ENCODE peak calls at places on chromosomes 11 and 22, in nine cellular contexts. E is cardiac muscle cell; W is breast epithelium; P is CD8-positive, alpha-beta T cell; X is fibroblast of lung; L is naive thymus-derived CD4-positive, alpha-beta T cell; N is pancreas; H is tibial artery; K is lung. O is an unnamed sample. For H3K27me3, the result is how much of the 10 kb centered on the place peaks cover.

GRCh38 chr11:2578934-2579280 is 120.9 kb downstream of the KCNQ1OT1 start:
- DNase-seq in P (no peak), N (no peak), L (no peak), W (no peak), X (no peak), H (peak), E (no peak), K (no peak), O (no peak)

GRCh38 chr22:19767427-19768380 is 7.1 kb downstream of the TBX1 start:
- DNase-seq in P (no peak), K (peak), N (no peak), H (no peak), L (no peak), E (no peak), X (no peak), W (no peak), O (peak)

GRCh38 chr11:2790581-2790925 is 90.8 kb upstream of the KCNQ1OT1 start:
- DNase-seq in W (peak), H (peak), L (no peak), K (no peak), X (no peak), P (peak), E (no peak), N (no peak), O (peak)

GRCh38 chr22:41273128-41273527 is 12.9 kb downstream of the RANGAP1 start:
- DNase-seq in X (no peak), K (no peak), W (no peak), H (no peak), L (no peak), E (no peak), P (no peak), N (no peak), O (no peak)

GRCh38 chr11:110011595-110011994 is 81.6 kb upstream of the ZC3H12C start:
- DNase-seq in W (no peak), K (no peak), N (no peak), E (no peak), L (no peak), X (no peak), H (no peak), P (no peak), O (no peak)

GRCh38 chr11:86182976-86183584 is 61.5 kb upstream of the EED start:
- DNase-seq in W (no peak), X (no peak), E (no peak), K (no peak), H (no peak), N (no peak), P (peak), L (no peak), O (no peak)

GRCh38 chr11:63907808-63908530 is 9.0 kb downstream of the RCOR2 start:
- DNase-seq in H (no peak), K (no peak), W (no peak), P (no peak), E (no peak), L (no peak), N (no peak), X (no peak), O (no peak)

GRCh38 chr11:128595221-128595620 is 7.9 kb upstream of the ETS1 start:
- DNase-seq in W (no peak), H (no peak), L (no peak), X (no peak), N (no peak), P (no peak), K (no peak), E (peak), O (no peak)

GRCh38 chr22:41929158-41929896 is 2.7 kb upstream of the TNFRSF13C start:
- DNase-seq in P (no peak), H (no peak), N (no peak), W (no peak), K (no peak), X (no peak), L (no peak), E (no peak), O (no peak)

GRCh38 chr11:85628771-85629341 is 463 bp downstream of the TMEM126B start:
- DNase-seq in L (no peak), N (no peak), W (no peak), E (no peak), K (no peak), X (no peak), P (no peak), H (no peak), O (no peak)

GRCh38 chr11:72821221-72821919 is 7.2 kb downstream of the ATG16L2 start:
- DNase-seq in E (no peak), P (no peak), K (no peak), H (no peak), N (no peak), W (no peak), L (no peak), X (no peak), O (peak)

GRCh38 chr22:39208013-39208680 is 36.6 kb downstream of the PDGFB start:
- DNase-seq in L (no peak), N (peak), H (peak), P (no peak), K (no peak), W (no peak), E (no peak), X (no peak), O (no peak)

GRCh38 chr11:132405728-132406127 is 1035.3 kb downstream of the NTM start:
- DNase-seq in P (no peak), L (no peak), K (no peak), N (no peak), W (no peak), E (no peak), X (no peak), H (no peak), O (no peak)

DNA sequence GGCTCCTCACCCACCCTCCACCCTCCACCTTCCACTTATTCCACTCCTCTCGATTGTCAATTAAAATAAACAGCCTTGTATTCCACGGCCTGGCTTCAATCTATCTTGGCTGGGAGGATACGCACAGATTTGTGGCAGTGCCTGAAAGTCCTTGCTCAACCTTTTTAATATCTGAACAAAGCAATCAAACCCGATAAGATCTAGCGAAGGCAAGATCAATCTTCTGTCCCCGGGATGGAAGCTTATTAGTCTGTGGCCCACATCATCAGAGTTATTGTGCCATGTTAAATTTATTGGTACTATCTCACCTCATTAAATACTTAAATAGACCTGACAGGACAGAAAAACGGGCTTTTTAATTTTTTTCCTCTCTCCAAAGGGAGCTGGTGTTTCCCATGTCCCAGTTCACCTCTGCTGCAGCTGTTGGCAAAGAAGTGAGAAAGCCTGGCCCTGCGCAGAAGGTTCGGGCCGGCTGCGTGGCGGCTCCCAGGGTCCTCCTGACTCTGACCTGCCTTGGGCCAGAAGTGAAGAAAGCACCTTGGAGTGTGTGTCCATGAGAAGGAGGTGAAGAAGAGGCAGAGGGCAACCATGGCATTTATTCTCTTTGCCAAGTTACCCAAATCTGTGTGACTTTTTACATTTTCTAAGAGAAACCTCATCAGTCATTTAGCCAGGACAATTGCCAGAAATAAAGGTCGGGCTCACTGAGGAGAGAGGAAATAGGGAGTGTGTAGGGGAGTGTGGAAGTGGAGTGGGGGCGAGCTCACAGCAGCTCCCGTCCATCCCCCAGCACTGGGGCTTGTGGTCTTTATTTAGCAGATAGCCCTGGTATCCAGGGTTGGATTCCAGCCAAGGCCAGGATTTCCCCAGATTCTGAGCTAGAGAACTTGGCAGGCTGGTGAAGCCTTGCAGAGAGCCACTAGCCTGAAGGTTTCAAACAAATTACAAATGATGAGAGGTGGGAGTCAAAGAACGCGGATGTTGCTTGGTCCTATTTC is 102.3 kb upstream of the CADM1 start:
- DNase-seq in N (peak), H (no peak), E (peak), W (no peak), X (peak), L (no peak), P (no peak), K (no peak), O (peak)
- H3K27ac ChIP-seq in N (no peak), H (no peak), E (peak), W (no peak), X (no peak), L (no peak), P (no peak), K (no peak), O (no peak)

DNA sequence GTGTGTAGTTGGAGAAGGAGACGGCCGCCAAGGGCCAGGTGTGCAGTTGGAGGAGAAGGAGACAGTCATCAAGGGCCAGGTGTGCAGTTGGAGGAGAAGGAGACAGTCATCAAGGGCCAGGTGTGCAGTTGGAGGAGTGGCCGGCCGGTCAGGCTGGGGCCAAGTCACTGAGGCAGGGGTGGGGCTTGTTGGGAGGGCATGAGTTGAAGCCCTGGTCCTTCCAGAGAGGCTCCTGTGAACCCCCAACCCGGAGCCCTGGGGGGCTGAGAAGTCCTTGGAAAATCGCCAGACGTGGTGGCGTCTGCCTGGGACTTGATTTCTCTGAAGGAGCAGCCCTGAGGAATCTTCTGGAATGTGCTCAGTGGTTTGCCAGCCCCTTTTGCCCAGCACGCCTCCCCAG is 1320.5 kb downstream of the BRD1 start:
- DNase-seq in H (no peak), X (no peak), E (no peak), N (no peak), P (no peak), W (no peak), L (no peak), K (no peak), O (no peak)
- H3K27me3 ChIP-seq in H (under half), X (under half), E (under half), N (under half), P (under half), W (under half), L (under half), K (under half), O (under half)

DNA sequence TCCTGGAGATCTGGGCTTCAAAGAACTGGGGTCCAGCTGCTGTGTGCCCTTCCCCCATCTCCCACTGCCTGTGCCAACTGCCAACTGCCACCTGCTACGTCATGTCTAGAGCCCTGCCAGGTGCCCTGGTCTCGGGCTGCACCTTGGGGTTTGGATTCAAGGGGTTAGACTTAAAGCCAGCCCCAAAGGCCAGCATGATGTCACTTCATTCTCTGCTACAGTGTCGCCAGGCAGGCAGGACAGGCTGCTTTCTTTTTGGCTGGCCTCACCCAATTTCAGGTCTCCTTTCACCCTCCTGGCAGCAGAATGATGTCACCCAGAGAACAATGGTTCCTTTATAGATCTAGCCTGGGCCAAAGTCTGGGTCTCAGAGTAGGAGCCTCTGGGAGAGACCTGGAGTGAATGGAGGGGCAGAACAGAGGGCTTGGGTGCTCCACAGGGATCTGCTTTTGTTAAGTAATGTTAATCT is 79.5 kb upstream of the CRYBB3 start:
- DNase-seq in N (peak), P (no peak), X (no peak), K (no peak), H (no peak), L (no peak), W (peak), E (peak), O (peak)
- H3K27ac ChIP-seq in N (peak), P (no peak), X (no peak), K (peak), H (peak), L (no peak), W (peak), E (no peak), O (peak)

GRCh38 chr22:49670610-49671330 is 156.9 kb downstream of the BRD1 start:
- DNase-seq in W (no peak), N (no peak), E (no peak), K (no peak), X (no peak), H (peak), L (no peak), P (no peak), O (no peak)
- H3K27me3 ChIP-seq in W (half or more), N (under half), E (half or more), K (under half), X (under half), H (half or more), L (under half), P (under half), O (under half)

DNA sequence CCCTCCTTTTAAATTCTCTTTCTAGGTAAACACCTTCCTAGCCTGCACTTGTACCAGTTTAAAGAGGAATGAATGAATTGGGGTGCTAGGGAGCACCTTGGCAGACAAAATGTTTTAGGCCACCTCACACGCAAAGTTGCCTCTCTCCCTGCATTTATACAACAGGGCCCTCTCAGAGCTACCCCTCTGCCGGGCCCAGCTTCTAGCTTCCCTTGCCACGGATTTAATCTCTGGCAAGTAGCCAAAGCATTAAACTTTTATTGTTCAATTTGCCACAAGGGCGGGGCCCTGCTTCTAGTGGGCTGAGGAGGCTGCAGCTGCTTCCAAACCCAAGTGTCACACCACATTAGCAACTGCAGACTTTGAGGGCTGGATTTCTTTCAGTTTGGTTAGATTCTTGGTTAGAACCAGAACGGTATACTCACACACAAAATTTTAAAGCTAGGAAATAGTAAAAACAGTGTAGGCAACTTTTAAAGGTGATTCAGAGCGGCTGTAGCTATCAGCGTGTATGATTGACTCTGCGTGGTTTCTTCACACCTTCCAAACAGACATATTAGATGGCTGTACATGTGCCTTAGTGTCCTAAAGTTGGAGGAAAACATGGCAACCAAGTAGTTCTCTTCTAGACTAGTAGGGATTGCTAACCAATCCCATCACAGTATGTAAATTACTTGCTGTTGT is 6.5 kb downstream of the KREMEN1 start:
- DNase-seq in P (no peak), H (no peak), W (no peak), E (no peak), N (no peak), K (no peak), X (no peak), L (no peak), O (no peak)
- H3K27ac ChIP-seq in P (no peak), H (no peak), W (peak), E (no peak), N (no peak), K (no peak), X (no peak), L (no peak), O (no peak)

GRCh38 chr22:44450503-44450902 is 47.5 kb downstream of the RTL6 start:
- DNase-seq in P (no peak), X (no peak), N (no peak), H (no peak), K (no peak), W (no peak), E (no peak), L (no peak), O (no peak)

GRCh38 chr22:44452531-44453420 is 45.3 kb downstream of the RTL6 start:
- DNase-seq in H (no peak), X (no peak), P (no peak), N (no peak), E (no peak), L (no peak), W (no peak), K (no peak), O (no peak)

GRCh38 chr22:44449683-44450425 is 48.2 kb downstream of the RTL6 start:
- DNase-seq in X (no peak), E (no peak), W (no peak), N (no peak), L (no peak), P (no peak), H (no peak), K (no peak), O (no peak)

GRCh38 chr22:44449061-44449682 is 48.9 kb downstream of the RTL6 start:
- DNase-seq in H (peak), L (no peak), X (peak), E (peak), N (no peak), P (no peak), W (no peak), K (no peak), O (peak)

GRCh38 chr22:44451016-44451415 is 47.0 kb downstream of the RTL6 start:
- DNase-seq in H (no peak), E (no peak), X (no peak), L (no peak), W (no peak), K (no peak), P (no peak), N (no peak), O (peak)
- H3K27me3 ChIP-seq in H (under half), E (under half), X (under half), L (under half), W (under half), K (under half), P (under half), N (under half), O (under half)

GRCh38 chr11:43925932-43926505 is 16.4 kb upstream of the C11orf96 start:
- DNase-seq in N (no peak), P (no peak), X (peak), W (no peak), K (no peak), H (peak), E (no peak), L (no peak), O (no peak)

GRCh38 chr11:43924112-43924855 is 18.2 kb upstream of the C11orf96 start:
- DNase-seq in X (no peak), P (no peak), K (no peak), L (no peak), E (no peak), H (peak), W (no peak), N (no peak), O (peak)

GRCh38 chr11:43927070-43927469 is 15.4 kb upstream of the C11orf96 start:
- DNase-seq in K (no peak), H (no peak), N (no peak), P (no peak), X (no peak), E (no peak), W (no peak), L (no peak), O (no peak)

GRCh38 chr11:43923327-43924111 is 18.9 kb upstream of the C11orf96 start:
- DNase-seq in E (peak), N (no peak), H (peak), P (no peak), K (no peak), W (no peak), L (no peak), X (peak), O (peak)

GRCh38 chr11:43925063-43925931 is 17.1 kb upstream of the C11orf96 start:
- DNase-seq in W (no peak), X (no peak), L (no peak), E (no peak), N (peak), P (no peak), K (no peak), H (peak), O (no peak)
- H3K27ac ChIP-seq in W (no peak), X (no peak), L (no peak), E (peak), N (no peak), P (no peak), K (peak), H (peak), O (no peak)

GRCh38 chr22:20833225-20833665 is 25.4 kb downstream of the PI4KA start:
- DNase-seq in N (no peak), L (no peak), H (no peak), E (no peak), X (no peak), P (no peak), W (no peak), K (no peak), O (no peak)
- H3K27me3 ChIP-seq in N (under half), L (under half), H (under half), E (under half), X (under half), P (under half), W (under half), K (under half), O (under half)

DNA sequence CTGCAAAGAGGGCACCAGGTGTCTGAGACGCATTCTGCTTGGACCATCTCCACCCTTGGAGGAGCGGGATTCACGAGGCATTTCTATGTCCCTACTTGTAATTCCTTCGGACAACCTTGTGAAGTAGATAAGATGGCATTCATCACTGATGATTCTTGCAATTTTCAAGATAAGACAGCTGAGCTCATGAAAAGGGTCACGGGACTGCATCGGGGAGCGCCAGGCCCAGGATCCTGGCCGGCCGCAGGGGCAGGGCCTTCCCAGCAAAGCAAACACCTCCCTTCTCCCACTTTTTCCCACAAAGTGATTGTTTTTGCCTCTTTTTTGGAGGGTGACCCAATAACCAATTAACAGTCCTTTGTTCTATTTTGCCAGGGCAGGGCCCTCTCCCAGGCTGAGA is 8.4 kb downstream of the LIF start:
- DNase-seq in N (no peak), L (no peak), K (no peak), X (no peak), H (no peak), E (peak), P (no peak), W (no peak), O (peak)
- H3K27ac ChIP-seq in N (no peak), L (no peak), K (no peak), X (no peak), H (no peak), E (no peak), P (no peak), W (no peak), O (peak)

O was measured in adrenal gland.